ENCODE peak calls at places on chromosomes 16 and 17, in nine cellular contexts. V is kidney; S is IMR-90; F is CD8-positive, alpha-beta T cell; X is HFF-Myc; U is colonic mucosa; M is uterus; P is cardiac fibroblast; Z is gastrocnemius medialis. K is an unnamed sample.

GRCh38 chr17:7218774-7219173 is 862 bp downstream of the DLG4 start:
- DNase-seq in V (peak; percentile 69), S (no peak), X (no peak), P (no peak), M (no peak), U (no peak), Z (no peak), F (no peak), K (no peak)

GRCh38 chr17:80795737-80796136 is 195.9 kb upstream of the CHMP6 start:
- DNase-seq in S (no peak), U (no peak), M (no peak), Z (peak; percentile 73), X (no peak), V (peak; percentile 71), F (no peak), P (no peak), K (no peak)

GRCh38 chr16:86798247-86799041 is 220.1 kb downstream of the FOXL1 start:
- DNase-seq in P (peak; percentile 4), X (no peak), U (no peak), F (no peak), S (no peak), V (no peak), Z (no peak), M (no peak), K (peak; percentile 31)

GRCh38 chr16:86261379-86261778 is 248.9 kb upstream of the FOXF1 start:
- DNase-seq in X (no peak), S (peak; percentile 38), Z (no peak), U (no peak), F (no peak), V (no peak), M (no peak), P (peak; percentile 40), K (peak; percentile 36)

GRCh38 chr17:65109990-65110680 is 27.0 kb upstream of the RGS9 start:
- DNase-seq in U (no peak), X (no peak), V (no peak), P (no peak), F (no peak), Z (no peak), M (no peak), S (peak; percentile 31), K (peak; percentile 79)

GRCh38 chr17:50206604-50207293 is 5.3 kb upstream of the COL1A1 start:
- DNase-seq in M (peak; percentile 78), P (peak; percentile 43), U (peak; percentile 42), V (peak; percentile 72), X (no peak), F (peak; percentile 25), Z (no peak), S (peak; percentile 66), K (peak; percentile 60)

GRCh38 chr17:63029520-63029919 is 63.5 kb downstream of the TANC2 start:
- DNase-seq in V (no peak), S (peak; percentile 72), F (no peak), X (no peak), P (peak; percentile 75), U (no peak), M (no peak), Z (no peak), K (peak; percentile 69)

GRCh38 chr17:41464682-41465081 is 2.5 kb downstream of the KRT32 start:
- DNase-seq in U (no peak), V (no peak), Z (peak; percentile 75), S (peak; percentile 91), F (no peak), P (peak; percentile 67), X (peak; percentile 58), M (peak; percentile 80), K (peak; percentile 96)

GRCh38 chr17:58315281-58315711 is 13.3 kb downstream of the TSPOAP1 start:
- DNase-seq in V (no peak), X (no peak), U (no peak), F (no peak), S (no peak), Z (no peak), M (no peak), P (no peak), K (no peak)

GRCh38 chr16:86110134-86110533 is 211.2 kb downstream of the IRF8 start:
- DNase-seq in U (no peak), F (no peak), Z (no peak), V (no peak), X (no peak), M (no peak), S (no peak), P (no peak), K (no peak)

GRCh38 chr17:49333806-49334205 is 28.2 kb downstream of the ZNF652 start:
- DNase-seq in F (no peak), S (peak; percentile 62), Z (no peak), X (no peak), P (no peak), U (no peak), V (no peak), M (no peak), K (peak; percentile 37)

GRCh38 chr17:40340880-40341807 is 23.4 kb downstream of the GJD3 start:
- DNase-seq in M (peak; percentile 89), P (peak; percentile 74), Z (peak; percentile 91), S (peak; percentile 73), U (peak; percentile 92), V (peak; percentile 97), X (no peak), F (peak; percentile 92), K (peak; percentile 67)

GRCh38 chr16:49340466-49340865 is 33.1 kb upstream of the C16orf78 start:
- DNase-seq in S (no peak), M (no peak), U (no peak), F (no peak), P (no peak), Z (no peak), V (no peak), X (no peak), K (no peak)

DNA sequence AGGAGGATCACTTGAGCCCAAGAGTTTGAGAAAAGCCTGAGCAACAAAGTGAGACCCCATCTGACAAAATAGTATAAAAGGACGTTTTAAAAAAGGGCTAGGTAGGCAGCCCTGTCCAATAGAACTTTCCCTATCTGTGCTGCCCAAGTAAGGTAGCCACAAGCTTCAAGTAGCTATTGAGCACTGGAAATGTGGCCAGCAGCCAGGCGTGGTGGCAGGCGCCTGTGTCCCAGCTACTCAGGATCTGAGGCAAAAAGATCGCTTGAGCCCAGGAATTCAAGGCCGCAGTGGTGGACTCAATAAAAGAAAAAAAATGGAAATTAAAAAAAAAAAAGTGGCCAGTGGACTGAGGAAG is 1.5 kb upstream of the NQO1 start:
- DNase-seq in S (no peak), X (no peak), M (no peak), U (no peak), P (no peak), F (no peak), Z (no peak), V (no peak), K (no peak)
- H3K4me3 ChIP-seq in S (no peak overlapping the region), X (no peak overlapping the region), M (no peak overlapping the region), U (no peak overlapping the region), P (no peak overlapping the region), F (no peak overlapping the region), Z (peak overlapping the region; percentile 54), V (no peak overlapping the region), K (no peak overlapping the region)

DNA sequence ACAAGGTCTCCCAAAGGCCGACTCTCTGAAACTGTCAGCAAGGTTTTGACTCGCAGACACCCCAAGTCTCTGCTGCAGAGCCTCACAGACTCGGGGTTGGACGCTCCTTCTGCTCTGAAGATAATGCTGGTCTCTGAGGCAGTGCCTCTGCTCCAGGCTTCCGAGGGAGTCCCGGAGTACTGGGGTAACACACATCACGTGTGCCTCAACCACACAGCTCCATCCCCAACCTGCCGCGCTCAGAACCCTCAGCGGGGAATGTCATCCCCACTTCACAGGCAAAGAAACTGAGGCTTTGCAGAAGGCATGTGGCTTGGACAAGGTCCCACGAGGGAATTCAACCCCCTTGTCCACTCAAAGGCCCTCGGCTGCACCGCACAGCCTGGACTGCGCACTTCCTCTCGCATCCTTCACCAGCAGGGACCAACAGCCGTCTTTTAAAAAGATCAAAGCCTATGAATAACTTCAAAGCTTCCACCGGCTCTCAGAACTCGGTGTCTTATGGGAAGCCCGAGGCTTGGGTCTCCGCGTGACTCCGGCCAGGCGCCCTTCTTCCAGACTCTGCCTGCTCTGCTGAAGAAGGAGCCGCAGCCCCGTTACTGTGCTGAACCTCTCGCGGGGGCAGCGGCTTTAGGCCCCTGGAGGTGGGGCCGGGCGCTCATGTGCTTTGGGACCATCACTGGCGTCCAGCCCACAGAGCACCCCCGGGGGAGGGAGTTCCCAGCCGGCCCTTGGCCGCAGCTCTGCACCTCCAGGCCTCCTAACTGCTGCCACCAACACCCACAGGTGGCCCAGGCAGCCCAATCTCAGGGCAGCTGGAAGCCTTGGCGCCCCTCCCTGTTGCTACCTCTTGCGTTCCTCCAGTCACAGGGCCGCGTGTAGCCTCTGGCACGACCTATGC is 2.2 kb downstream of the TMEM204 start:
- DNase-seq in X (no peak), M (no peak), V (peak; percentile 78), Z (no peak), S (no peak), F (peak; percentile 48), U (no peak), P (peak; percentile 49), K (peak; percentile 45)
- TF ChIP-seq CTCF in X (no peak), M (no peak), V (no peak), Z (no peak), S (no peak), F (no peak), U (no peak), P (no peak), K (no peak)

GRCh38 chr16:1378087-1378803 is 26.5 kb downstream of the GNPTG start:
- DNase-seq in Z (no peak), M (no peak), P (no peak), S (no peak), X (no peak), F (no peak), U (no peak), V (no peak), K (no peak)

GRCh38 chr16:1379054-1379862 is 27.5 kb downstream of the GNPTG start:
- DNase-seq in Z (peak; percentile 87), V (peak; percentile 97), U (peak; percentile 77), P (peak; percentile 91), S (peak; percentile 74), F (peak; percentile 69), X (no peak), M (peak; percentile 66), K (peak; percentile 55)

GRCh38 chr16:1378804-1379053 is 27.0 kb downstream of the GNPTG start:
- DNase-seq in V (no peak), U (no peak), S (no peak), Z (no peak), P (no peak), F (no peak), M (no peak), X (no peak), K (no peak)

GRCh38 chr16:1380195-1380594 is 28.5 kb downstream of the GNPTG start:
- DNase-seq in F (no peak), Z (no peak), V (no peak), S (no peak), P (no peak), U (no peak), X (no peak), M (no peak), K (no peak)

GRCh38 chr16:1379863-1380174 is 28.1 kb downstream of the GNPTG start:
- DNase-seq in M (no peak), X (no peak), P (no peak), Z (no peak), V (no peak), U (no peak), S (no peak), F (no peak), K (no peak)
- H3K4me3 ChIP-seq in M (no peak overlapping the region), X (peak overlapping the region; percentile 21), P (no peak overlapping the region), Z (peak overlapping the region; percentile 10), V (no peak overlapping the region), U (peak overlapping the region; percentile 53), S (peak overlapping the region; percentile 10), F (no peak overlapping the region), K (peak overlapping the region; percentile 25)

DNA sequence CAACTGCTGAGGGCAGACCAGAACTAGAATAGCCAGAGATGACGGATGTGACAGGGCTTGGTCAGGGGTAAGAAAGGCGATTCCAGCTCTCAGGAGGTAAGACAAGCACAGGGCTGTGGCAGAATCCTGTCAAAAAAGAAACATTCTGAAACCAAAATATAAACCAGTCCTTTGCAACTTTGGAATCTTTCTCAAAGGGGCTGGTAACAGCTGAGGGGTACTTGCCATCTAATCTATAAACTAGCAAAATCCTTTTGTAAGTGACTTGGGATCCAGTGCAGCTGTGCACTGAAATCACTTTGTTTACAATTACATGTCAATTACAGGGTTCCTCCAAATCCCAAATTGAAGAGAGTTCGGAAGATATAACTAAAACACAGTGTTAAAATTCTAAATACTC is 567.3 kb upstream of the ZFHX3 start:
- DNase-seq in S (no peak), F (no peak), V (no peak), P (no peak), U (no peak), M (no peak), X (no peak), Z (no peak), K (no peak)
- TF ChIP-seq CTCF in S (no peak), F (no peak), V (no peak), P (no peak), U (no peak), M (no peak), X (no peak), Z (no peak), K (no peak)